ENCODE peak calls at places on chromosome 7, in eight cellular contexts. M, Z, E, P, K, V, R and S are unnamed samples.

GRCh38 chr7:157089100-157089510 is 49.6 kb upstream of the UBE3C start:
- DNase-seq in R (no peak), Z (no peak), M (no peak), V (no peak), E (no peak), P (no peak), K (no peak), S (no peak)

GRCh38 chr7:37493123-37493522 is 44.5 kb upstream of the ELMO1 start:
- DNase-seq in E (no peak), R (peak), V (no peak), K (no peak), M (no peak), P (no peak), Z (no peak), S (no peak)

GRCh38 chr7:154953006-154953684 is 49.8 kb downstream of the PAXIP1 start:
- DNase-seq in E (peak), K (no peak), V (peak), M (peak), Z (peak), R (no peak), P (peak), S (peak)

GRCh38 chr7:108468246-108468645 is 12.0 kb upstream of the NRCAM start:
- DNase-seq in R (no peak), M (no peak), K (no peak), Z (no peak), P (no peak), V (no peak), E (no peak), S (no peak)

GRCh38 chr7:2037805-2038635 is 194.7 kb downstream of the MAD1L1 start:
- DNase-seq in R (no peak), M (peak), Z (no peak), P (no peak), K (peak), E (peak), V (no peak), S (peak)

GRCh38 chr7:102933763-102934162 is 21.0 kb downstream of the LRRC17 start:
- DNase-seq in R (no peak), M (peak), P (no peak), V (no peak), K (no peak), Z (no peak), E (no peak), S (peak)

GRCh38 chr7:74356589-74357315 is 67.5 kb downstream of the CLIP2 start:
- DNase-seq in P (no peak), K (no peak), E (no peak), Z (no peak), R (no peak), V (no peak), M (peak), S (no peak)

GRCh38 chr7:127968547-127968946 is 62.7 kb downstream of the LRRC4 start:
- DNase-seq in E (no peak), P (no peak), K (no peak), V (no peak), Z (no peak), R (no peak), M (no peak), S (no peak)

GRCh38 chr7:149436358-149436757 is 24.5 kb downstream of the ZNF777 start:
- DNase-seq in Z (no peak), V (no peak), K (peak), E (no peak), M (no peak), P (no peak), R (no peak), S (no peak)

GRCh38 chr7:1193593-1194424 is 33.8 kb upstream of the ZFAND2A start:
- DNase-seq in P (peak), V (peak), E (peak), Z (no peak), K (no peak), R (peak), M (peak), S (peak)

GRCh38 chr7:129437190-129437589 is 3.0 kb downstream of the STRIP2 start:
- DNase-seq in V (no peak), E (no peak), K (no peak), M (no peak), R (no peak), P (no peak), Z (no peak), S (no peak)

GRCh38 chr7:124566576-124566975 is 199.0 kb downstream of the GPR37 start:
- DNase-seq in P (no peak), K (peak), R (no peak), E (no peak), Z (no peak), V (no peak), M (peak), S (peak)

GRCh38 chr7:7701513-7701912 is 16.9 kb downstream of the RPA3 start:
- DNase-seq in P (no peak), Z (no peak), M (no peak), K (no peak), V (no peak), E (no peak), R (no peak), S (no peak)

GRCh38 chr7:55552320-55553086 is 19.8 kb downstream of the VOPP1 start:
- DNase-seq in V (no peak), K (no peak), R (peak), Z (no peak), E (no peak), M (peak), P (no peak), S (peak)

GRCh38 chr7:46157414-46157813 is 236.3 kb upstream of the IGFBP3 start:
- DNase-seq in V (no peak), R (no peak), Z (no peak), P (no peak), K (no peak), M (no peak), E (no peak), S (peak)

GRCh38 chr7:127632276-127632910 is 14.5 kb upstream of the PAX4 start:
- DNase-seq in Z (no peak), E (no peak), M (peak), R (no peak), P (no peak), K (no peak), V (no peak), S (peak)

GRCh38 chr7:155858521-155859061 is 46.3 kb upstream of the SHH start:
- DNase-seq in E (no peak), K (peak), M (peak), Z (no peak), P (no peak), V (no peak), R (no peak), S (no peak)

GRCh38 chr7:77980087-77980713 is 181.6 kb downstream of the PHTF2 start:
- DNase-seq in K (no peak), P (no peak), Z (no peak), R (no peak), E (no peak), M (no peak), V (no peak), S (no peak)

GRCh38 chr7:7176421-7177043 is 5.8 kb upstream of the C1GALT1 start:
- DNase-seq in M (peak), V (no peak), E (no peak), Z (no peak), P (peak), R (no peak), K (no peak), S (peak)

GRCh38 chr7:13541326-13541725 is 448.1 kb downstream of the ETV1 start:
- DNase-seq in Z (no peak), V (no peak), R (no peak), P (no peak), K (no peak), E (no peak), M (no peak), S (no peak)

GRCh38 chr7:141558544-141559183 is 7.5 kb downstream of the AGK start:
- DNase-seq in E (no peak), P (no peak), R (no peak), Z (no peak), M (peak), V (no peak), K (no peak), S (no peak)

GRCh38 chr7:92717982-92718716 is 118.2 kb downstream of the CDK6 start:
- DNase-seq in Z (peak), M (peak), R (peak), P (no peak), V (peak), E (peak), K (no peak), S (no peak)

GRCh38 chr7:137717811-137718271 is 128.9 kb downstream of the DGKI start:
- DNase-seq in K (no peak), Z (no peak), E (no peak), V (no peak), R (peak), P (peak), M (peak), S (no peak)

GRCh38 chr7:47819054-47819920 is 129.0 kb downstream of the PKD1L1 start:
- DNase-seq in M (peak), P (peak), Z (peak), R (peak), K (no peak), V (peak), E (peak), S (peak)

GRCh38 chr7:22675436-22675835 is 51.6 kb upstream of the IL6 start:
- DNase-seq in M (no peak), V (no peak), P (no peak), E (no peak), R (no peak), K (no peak), Z (no peak), S (no peak)